ENCODE peak calls at places on chromosomes 13 and 19, in eight cellular contexts. J is stimulated activated CD4-positive, alpha-beta T cell treated with anti-CD3 and anti-CD28 coated beads, Interleukin-1b, Interleukin-23, amount 100 ng/mL, for 1 hour; A is germinal center; I is dorsolateral prefrontal cortex; D is stimulated activated CD8-positive, alpha-beta memory T cell treated with anti-CD3 and anti-CD28 coated beads, Interleukin-12 subunit alpha, Interleukin-12 subunit beta, amount 100 ng/mL, for 4 hours; F is tibial nerve; C is GM04504; L is NCI-H2171. V is an unnamed sample.

GRCh38 chr13:96819375-96819774 is 174.9 kb downstream of the OXGR1 start:
- DNase-seq in J (no peak), A (no peak), I (no peak), D (no peak), F (no peak), C (no peak), L (no peak), V (no peak)

GRCh38 chr19:39183100-39183499 is 13.7 kb upstream of the NCCRP1 start:
- DNase-seq in J (no peak), A (no peak), I (no peak), D (no peak), F (no peak), C (no peak), L (no peak), V (no peak)

GRCh38 chr19:38417544-38418506 is 8.2 kb downstream of the RASGRP4 start:
- DNase-seq in J (no peak), A (peak), I (no peak), D (peak), F (peak), C (no peak), L (peak), V (peak)

GRCh38 chr13:79626924-79627323 is 146.0 kb downstream of the NDFIP2 start:
- DNase-seq in J (no peak), A (no peak), I (no peak), D (no peak), F (no peak), C (no peak), L (no peak), V (no peak)

GRCh38 chr13:99418663-99419140 is 82.6 kb upstream of the TM9SF2 start:
- DNase-seq in J (no peak), A (no peak), I (no peak), D (no peak), F (no peak), C (no peak), L (no peak), V (no peak)

GRCh38 chr13:64928704-64929499 is 2301.2 kb downstream of the PCDH9 start:
- DNase-seq in J (no peak), A (no peak), I (no peak), D (no peak), F (no peak), C (peak), L (no peak), V (peak)

GRCh38 chr19:5578094-5578846 is 10.5 kb upstream of the TINCR start:
- DNase-seq in J (peak), A (peak), I (peak), D (peak), F (peak), C (peak), L (peak), V (peak)

GRCh38 chr19:29495971-29496441 is 29.8 kb upstream of the VSTM2B start:
- DNase-seq in J (no peak), A (no peak), I (no peak), D (no peak), F (no peak), C (no peak), L (no peak), V (no peak)

GRCh38 chr13:50156140-50156539 is 140.9 kb downstream of the KCNRG start:
- DNase-seq in J (no peak), A (no peak), I (no peak), D (no peak), F (no peak), C (no peak), L (no peak), V (no peak)

GRCh38 chr19:18966304-18966703 is 25.3 kb upstream of the HOMER3 start:
- DNase-seq in J (no peak), A (no peak), I (no peak), D (no peak), F (no peak), C (no peak), L (no peak), V (no peak)

GRCh38 chr19:30638889-30639288 is 266.7 kb downstream of the ZNF536 start:
- DNase-seq in J (no peak), A (no peak), I (no peak), D (no peak), F (no peak), C (no peak), L (no peak), V (no peak)

GRCh38 chr19:55546822-55547614 is 1.7 kb upstream of the SBK3 start:
- DNase-seq in J (no peak), A (no peak), I (no peak), D (no peak), F (peak), C (no peak), L (no peak), V (no peak)